ENCODE peak calls at places on chromosomes 11 and 22, in six cellular contexts. F is neuronal stem cell, C is IMR-90, W is mesenchymal stem cell, U is H1, G is trophoblast cell. K is an unnamed sample.

GRCh38 chr11:68463714-68464113 is 3.2 kb downstream of the PPP6R3 start:
- DNase-seq in F (no peak), C (no peak), W (no peak), U (no peak), G (no peak), K (no peak)

GRCh38 chr11:3146612-3147256 is 18.4 kb downstream of the OSBPL5 start:
- DNase-seq in F (no peak), C (peak; percentile 78), W (peak; percentile 88), U (no peak), G (no peak), K (no peak)

GRCh38 chr11:44627911-44628729 is 62.7 kb downstream of the CD82 start:
- DNase-seq in F (no peak), C (peak; percentile 49), W (peak; percentile 39), U (no peak), G (no peak), K (peak; percentile 25)

GRCh38 chr11:102495161-102496042 is 35.1 kb downstream of the MMP7 start:
- DNase-seq in F (peak; percentile 78), C (peak; percentile 88), W (peak; percentile 85), U (peak; percentile 63), G (peak; percentile 93), K (peak; percentile 68)

GRCh38 chr11:78851883-78852586 is 277.4 kb upstream of the NARS2 start:
- DNase-seq in F (no peak), C (no peak), W (no peak), U (no peak), G (no peak), K (no peak)

GRCh38 chr11:68354181-68354872 is 41.9 kb downstream of the LRP5 start:
- DNase-seq in F (no peak), C (peak; percentile 89), W (peak; percentile 82), U (no peak), G (peak; percentile 92), K (no peak)

GRCh38 chr22:39984006-39984405 is 10.7 kb upstream of the FAM83F start:
- DNase-seq in F (no peak), C (peak; percentile 58), W (peak; percentile 51), U (no peak), G (no peak), K (no peak)

GRCh38 chr11:70247710-70248072 is 22.8 kb upstream of the PPFIA1 start:
- DNase-seq in F (no peak), C (no peak), W (no peak), U (no peak), G (no peak), K (no peak)

GRCh38 chr11:13475091-13475490 is 12.1 kb upstream of the BTBD10 start:
- DNase-seq in F (no peak), C (no peak), W (no peak), U (no peak), G (no peak), K (no peak)

GRCh38 chr11:123461164-123461563 is 31.1 kb downstream of the GRAMD1B start:
- DNase-seq in F (no peak), C (no peak), W (no peak), U (no peak), G (peak; percentile 73), K (no peak)

GRCh38 chr11:58837707-58838388 is 6.7 kb downstream of the GLYATL2 start:
- DNase-seq in F (no peak), C (no peak), W (no peak), U (no peak), G (no peak), K (no peak)

GRCh38 chr11:111549196-111549868 is 8.8 kb downstream of the LAYN start:
- DNase-seq in F (no peak), C (no peak), W (no peak), U (no peak), G (peak; percentile 55), K (no peak)

GRCh38 chr11:71977743-71978418 is 20.8 kb upstream of the IL18BP start:
- DNase-seq in F (peak; percentile 14), C (peak; percentile 57), W (peak; percentile 62), U (peak; percentile 52), G (peak; percentile 90), K (no peak)

GRCh38 chr22:20523118-20523983 is 15.9 kb downstream of the MED15 start:
- DNase-seq in F (no peak), C (peak; percentile 59), W (peak; percentile 77), U (no peak), G (no peak), K (no peak)

GRCh38 chr11:128582496-128583366 is 4.6 kb downstream of the ETS1 start:
- DNase-seq in F (no peak), C (peak; percentile 98), W (peak; percentile 93), U (no peak), G (peak; percentile 56), K (peak; percentile 86)

GRCh38 chr22:29479417-29480261 is at the start of gene NEFH:
- DNase-seq in F (no peak), C (no peak), W (no peak), U (peak; percentile 61), G (no peak), K (peak; percentile 47)

GRCh38 chr22:46575915-46576555 is 38.6 kb upstream of the CELSR1 start:
- DNase-seq in F (no peak), C (no peak), W (no peak), U (no peak), G (peak; percentile 61), K (peak; percentile 74)

GRCh38 chr11:3950996-3951662 is 95.7 kb downstream of the STIM1 start:
- DNase-seq in F (peak; percentile 71), C (peak; percentile 81), W (peak; percentile 94), U (no peak), G (peak; percentile 73), K (no peak)

GRCh38 chr11:95991545-95991944 is 67.6 kb upstream of the MTMR2 start:
- DNase-seq in F (no peak), C (peak; percentile 80), W (peak; percentile 52), U (no peak), G (peak; percentile 12), K (no peak)

GRCh38 chr11:19962053-19962794 is 198.1 kb downstream of the DBX1 start:
- DNase-seq in F (no peak), C (no peak), W (no peak), U (no peak), G (peak; percentile 70), K (no peak)

GRCh38 chr11:13376838-13377237 is 86.2 kb downstream of the BTBD10 start:
- DNase-seq in F (no peak), C (no peak), W (no peak), U (no peak), G (no peak), K (no peak)

GRCh38 chr22:44335903-44336803 is 23.4 kb upstream of the SHISAL1 start:
- DNase-seq in F (no peak), C (no peak), W (no peak), U (no peak), G (no peak), K (peak; percentile 42)

GRCh38 chr11:46300270-46300669 is 22.8 kb downstream of the CREB3L1 start:
- DNase-seq in F (no peak), C (no peak), W (no peak), U (no peak), G (no peak), K (no peak)

GRCh38 chr11:134393638-134394037 is 18.4 kb downstream of the B3GAT1 start:
- DNase-seq in F (no peak), C (no peak), W (no peak), U (no peak), G (peak; percentile 48), K (no peak)

GRCh38 chr11:61028135-61028729 is 56.8 kb downstream of the CD6 start:
- DNase-seq in F (no peak), C (no peak), W (no peak), U (no peak), G (peak; percentile 8), K (no peak)

GRCh38 chr11:75812542-75813040 is 2.4 kb upstream of the UVRAG start:
- DNase-seq in F (no peak), C (no peak), W (no peak), U (no peak), G (no peak), K (no peak)
- H3K4me2 ChIP-seq in F (no peak overlapping the region), C (no peak overlapping the region), W (no peak overlapping the region), U (peak overlapping the region; percentile 36), G (no peak overlapping the region), K (no peak overlapping the region)

GRCh38 chr11:64560139-64560771 is 30.8 kb upstream of the SLC22A12 start:
- DNase-seq in F (no peak), C (no peak), W (no peak), U (no peak), G (no peak), K (peak; percentile 47)
- H4K91ac ChIP-seq in F (peak overlapping the region; percentile 69), C (no peak overlapping the region), W (peak overlapping the region; percentile 40), U (peak overlapping the region; percentile 98), G (no peak overlapping the region), K (no peak overlapping the region)

DNA sequence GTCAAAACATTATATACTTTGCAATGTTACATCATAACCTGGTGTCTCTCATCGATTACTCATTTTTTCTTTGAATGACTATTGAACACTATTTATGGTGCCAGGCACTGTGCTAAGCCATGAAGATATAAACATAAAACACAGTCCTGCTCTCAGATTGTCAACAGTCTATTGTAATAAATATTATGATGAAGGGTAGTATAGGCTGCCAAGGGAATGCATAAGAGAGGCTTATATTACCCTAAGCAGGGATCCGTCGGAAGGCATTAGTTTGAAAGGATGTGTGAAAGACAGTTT is 7.2 kb upstream of the CCDC90B start:
- DNase-seq in F (no peak), C (no peak), W (no peak), U (no peak), G (no peak), K (no peak)
- H2AK5ac ChIP-seq in F (no peak overlapping the region), C (no peak overlapping the region), W (no peak overlapping the region), U (peak overlapping the region; percentile 18), G (no peak overlapping the region), K (no peak overlapping the region)

DNA sequence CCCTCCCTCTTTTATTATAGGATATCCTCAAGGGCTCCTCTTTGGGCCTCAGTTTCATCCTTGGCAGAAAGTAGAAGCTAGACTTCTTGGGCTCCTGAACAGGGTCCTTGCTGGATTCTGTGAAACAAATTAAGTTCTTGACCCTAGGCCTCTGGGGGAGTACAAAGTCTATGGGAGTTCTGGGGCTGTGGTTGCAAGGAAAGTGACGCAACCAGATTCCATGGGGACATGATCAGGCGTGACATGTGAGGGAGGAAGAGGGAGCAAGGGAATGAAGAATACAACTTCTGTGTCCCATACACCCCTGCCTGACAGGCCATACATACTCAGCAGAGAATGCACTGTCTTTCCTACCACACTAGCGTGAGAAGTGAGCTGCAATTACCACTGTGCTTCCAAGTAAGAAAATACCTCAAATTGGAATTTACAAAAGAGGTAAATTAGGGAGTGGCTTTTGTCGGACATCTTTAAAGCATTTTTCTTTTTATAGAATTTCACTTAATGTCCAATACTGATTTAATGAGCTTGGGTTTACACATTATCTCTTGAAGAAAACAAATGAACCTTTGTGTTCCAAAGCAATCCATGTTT is 38.7 kb downstream of the LIMK2 start:
- DNase-seq in F (no peak), C (no peak), W (peak; percentile 60), U (no peak), G (peak; percentile 24), K (no peak)
- H3K4me2 ChIP-seq in F (no peak overlapping the region), C (no peak overlapping the region), W (peak overlapping the region; percentile 91), U (no peak overlapping the region), G (peak overlapping the region; percentile 82), K (no peak overlapping the region)

GRCh38 chr11:80085563-80085962 is 644.7 kb upstream of the TENM4 start:
- DNase-seq in F (no peak), C (no peak), W (no peak), U (no peak), G (no peak), K (no peak)
- H4K91ac ChIP-seq in F (no peak overlapping the region), C (no peak overlapping the region), W (no peak overlapping the region), U (no peak overlapping the region), G (no peak overlapping the region), K (no peak overlapping the region)

K was measured in H9.